ENCODE peak calls at places on chromosome 5, in four cellular contexts. One of them, this sample, is unnamed.

GRCh38 chr5:101103874-101104273 is 200.8 kb upstream of the ST8SIA4 start:
- DNase-seq in K562: no peak
- DNase-seq in HepG2: peak
- DNase-seq in HCT116: no peak
- DNase-seq in this sample: no peak

GRCh38 chr5:158223054-158223453 is 364.1 kb upstream of the CLINT1 start:
- DNase-seq in HepG2: no peak
- DNase-seq in HCT116: no peak
- DNase-seq in K562: no peak
- DNase-seq in this sample: no peak

GRCh38 chr5:119752921-119753886 is 123.8 kb downstream of the FAM170A start:
- DNase-seq in K562: no peak
- DNase-seq in HepG2: no peak
- DNase-seq in HCT116: no peak
- DNase-seq in this sample: no peak

GRCh38 chr5:125017796-125018195 is 271.4 kb upstream of the ZNF608 start:
- DNase-seq in HCT116: no peak
- DNase-seq in K562: no peak
- DNase-seq in HepG2: peak
- DNase-seq in this sample: no peak

GRCh38 chr5:136202800-136203199 is 9.8 kb upstream of the SMIM32 start:
- DNase-seq in HCT116: no peak
- DNase-seq in K562: no peak
- DNase-seq in HepG2: no peak
- DNase-seq in this sample: no peak

GRCh38 chr5:173954671-173955605 is 34.0 kb upstream of the C5orf47 start:
- DNase-seq in K562: no peak
- DNase-seq in HCT116: no peak
- DNase-seq in HepG2: no peak
- DNase-seq in this sample: peak

GRCh38 chr5:39622281-39622680 is 197.5 kb upstream of the DAB2 start:
- DNase-seq in HepG2: no peak
- DNase-seq in K562: no peak
- DNase-seq in HCT116: no peak
- DNase-seq in this sample: no peak

GRCh38 chr5:150211156-150212030 is 21.5 kb downstream of the SLC6A7 start:
- DNase-seq in HCT116: no peak
- DNase-seq in HepG2: no peak
- DNase-seq in K562: peak
- DNase-seq in this sample: no peak

GRCh38 chr5:16480821-16481538 is 15.4 kb upstream of the ZNF622 start:
- DNase-seq in HepG2: no peak
- DNase-seq in K562: no peak
- DNase-seq in HCT116: no peak
- DNase-seq in this sample: no peak

GRCh38 chr5:42951169-42951846 is 88.8 kb downstream of the ANXA2R start:
- DNase-seq in HCT116: no peak
- DNase-seq in HepG2: no peak
- DNase-seq in K562: no peak
- DNase-seq in this sample: no peak

GRCh38 chr5:16615737-16616535 is 861 bp downstream of the RETREG1 start:
- DNase-seq in K562: no peak
- DNase-seq in HepG2: no peak
- DNase-seq in HCT116: no peak
- DNase-seq in this sample: no peak

GRCh38 chr5:82164109-82164956 is 113.8 kb downstream of the RPS23 start:
- DNase-seq in K562: no peak
- DNase-seq in HCT116: no peak
- DNase-seq in HepG2: no peak
- DNase-seq in this sample: no peak

GRCh38 chr5:149792963-149793362 is 62.9 kb downstream of the PPARGC1B start:
- DNase-seq in HepG2: no peak
- DNase-seq in K562: no peak
- DNase-seq in HCT116: no peak
- DNase-seq in this sample: no peak

GRCh38 chr5:84685121-84685520 is 300.4 kb upstream of the EDIL3 start:
- DNase-seq in K562: no peak
- DNase-seq in HepG2: no peak
- DNase-seq in HCT116: no peak
- DNase-seq in this sample: no peak

GRCh38 chr5:43309122-43309521 is 4.1 kb downstream of the HMGCS1 start:
- DNase-seq in HCT116: no peak
- DNase-seq in K562: no peak
- DNase-seq in HepG2: no peak
- DNase-seq in this sample: no peak

GRCh38 chr5:174903333-174903732 is 179.0 kb downstream of the MSX2 start:
- DNase-seq in HCT116: peak
- DNase-seq in HepG2: no peak
- DNase-seq in K562: no peak
- DNase-seq in this sample: no peak

GRCh38 chr5:132427285-132428146 is 58.0 kb downstream of the SLC22A5 start:
- DNase-seq in HCT116: no peak
- DNase-seq in HepG2: no peak
- DNase-seq in K562: no peak
- DNase-seq in this sample: no peak

GRCh38 chr5:88555658-88556057 is 287.0 kb upstream of the TMEM161B start:
- DNase-seq in HepG2: no peak
- DNase-seq in HCT116: no peak
- DNase-seq in K562: peak
- DNase-seq in this sample: no peak

GRCh38 chr5:172383231-172383802 is 71.0 kb downstream of the SH3PXD2B start:
- DNase-seq in HCT116: no peak
- DNase-seq in K562: no peak
- DNase-seq in HepG2: peak
- DNase-seq in this sample: peak
- TF ChIP-seq TCF7L2 in HCT116: no peak
- TF ChIP-seq TCF7L2 in K562: no peak
- TF ChIP-seq TCF7L2 in HepG2: no peak
- TF ChIP-seq TCF7L2 in this sample: peak

GRCh38 chr5:179803651-179804598 is 2.7 kb downstream of the MGAT4B start:
- DNase-seq in HepG2: peak
- DNase-seq in K562: peak
- DNase-seq in HCT116: no peak
- DNase-seq in this sample: no peak
- TF ChIP-seq TCF7L2 in HepG2: no peak
- TF ChIP-seq TCF7L2 in K562: no peak
- TF ChIP-seq TCF7L2 in HCT116: no peak
- TF ChIP-seq TCF7L2 in this sample: no peak

GRCh38 chr5:15241216-15241821 is 258.7 kb upstream of the FBXL7 start:
- DNase-seq in HCT116: no peak
- DNase-seq in HepG2: no peak
- DNase-seq in K562: no peak
- DNase-seq in this sample: no peak

GRCh38 chr5:15249152-15249551 is 250.8 kb upstream of the FBXL7 start:
- DNase-seq in K562: no peak
- DNase-seq in HCT116: no peak
- DNase-seq in HepG2: no peak
- DNase-seq in this sample: peak

GRCh38 chr5:15248731-15249130 is 251.2 kb upstream of the FBXL7 start:
- DNase-seq in K562: no peak
- DNase-seq in HepG2: no peak
- DNase-seq in HCT116: no peak
- DNase-seq in this sample: no peak

GRCh38 chr5:15243301-15244020 is 256.5 kb upstream of the FBXL7 start:
- DNase-seq in HepG2: no peak
- DNase-seq in HCT116: no peak
- DNase-seq in K562: no peak
- DNase-seq in this sample: no peak

GRCh38 chr5:15245913-15246312 is 254.1 kb upstream of the FBXL7 start:
- DNase-seq in HCT116: no peak
- DNase-seq in HepG2: no peak
- DNase-seq in K562: no peak
- DNase-seq in this sample: no peak
- TF ChIP-seq TCF7L2 in HCT116: no peak
- TF ChIP-seq TCF7L2 in HepG2: no peak
- TF ChIP-seq TCF7L2 in K562: no peak
- TF ChIP-seq TCF7L2 in this sample: no peak

GRCh38 chr5:133538718-133539117 is 73.6 kb downstream of the FSTL4 start:
- DNase-seq in HCT116: no peak
- DNase-seq in HepG2: no peak
- DNase-seq in K562: no peak
- DNase-seq in this sample: no peak
- TF ChIP-seq TCF7L2 in HCT116: no peak
- TF ChIP-seq TCF7L2 in HepG2: no peak
- TF ChIP-seq TCF7L2 in K562: no peak
- TF ChIP-seq TCF7L2 in this sample: no peak

DNA sequence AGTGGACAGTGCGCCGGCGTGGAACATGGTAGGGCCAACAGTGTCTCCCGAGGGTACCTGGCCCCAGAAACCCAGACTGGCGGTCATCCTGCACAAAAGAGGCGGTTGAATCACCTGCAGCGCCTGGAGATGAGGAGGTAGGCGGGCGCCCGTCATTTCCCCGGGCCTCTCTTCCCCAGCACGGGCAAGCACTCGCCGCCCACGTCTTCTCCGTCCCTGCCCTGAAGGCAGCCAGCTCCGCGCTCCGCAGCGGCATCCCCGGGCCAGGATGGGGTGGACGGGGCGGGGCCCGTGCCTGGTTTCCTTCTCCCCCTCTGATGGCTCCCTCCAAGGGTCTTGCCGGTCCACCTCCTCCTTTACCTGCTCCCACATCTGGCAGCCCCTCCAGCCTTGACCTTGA is 27.1 kb upstream of the N4BP3 start:
- DNase-seq in K562: peak
- DNase-seq in HepG2: no peak
- DNase-seq in HCT116: no peak
- DNase-seq in this sample: no peak
- TF ChIP-seq TCF7L2 in K562: no peak
- TF ChIP-seq TCF7L2 in HepG2: no peak
- TF ChIP-seq TCF7L2 in HCT116: no peak
- TF ChIP-seq TCF7L2 in this sample: no peak

DNA sequence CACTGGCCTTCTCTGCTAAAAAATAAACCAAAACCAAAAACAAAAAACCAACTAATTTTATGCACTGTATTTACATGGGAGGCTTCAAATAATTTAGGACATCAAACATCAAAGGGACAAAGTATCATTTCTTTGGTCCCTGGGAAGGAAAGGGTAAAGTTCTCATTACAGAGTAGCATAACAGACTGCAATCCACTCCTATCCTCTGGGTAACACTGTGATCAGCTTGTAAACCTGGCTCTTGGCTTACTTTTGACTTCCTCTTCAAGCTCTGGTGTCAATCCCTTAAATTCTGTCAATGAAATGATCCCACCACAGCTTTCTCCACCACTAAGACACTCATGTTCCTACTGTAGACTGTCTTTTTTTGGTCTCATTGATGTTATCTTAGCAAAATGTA is 69.8 kb upstream of the VCAN start:
- DNase-seq in HCT116: no peak
- DNase-seq in K562: no peak
- DNase-seq in HepG2: no peak
- DNase-seq in this sample: no peak
- TF ChIP-seq TCF7L2 in HCT116: no peak
- TF ChIP-seq TCF7L2 in K562: no peak
- TF ChIP-seq TCF7L2 in HepG2: no peak
- TF ChIP-seq TCF7L2 in this sample: no peak

DNA sequence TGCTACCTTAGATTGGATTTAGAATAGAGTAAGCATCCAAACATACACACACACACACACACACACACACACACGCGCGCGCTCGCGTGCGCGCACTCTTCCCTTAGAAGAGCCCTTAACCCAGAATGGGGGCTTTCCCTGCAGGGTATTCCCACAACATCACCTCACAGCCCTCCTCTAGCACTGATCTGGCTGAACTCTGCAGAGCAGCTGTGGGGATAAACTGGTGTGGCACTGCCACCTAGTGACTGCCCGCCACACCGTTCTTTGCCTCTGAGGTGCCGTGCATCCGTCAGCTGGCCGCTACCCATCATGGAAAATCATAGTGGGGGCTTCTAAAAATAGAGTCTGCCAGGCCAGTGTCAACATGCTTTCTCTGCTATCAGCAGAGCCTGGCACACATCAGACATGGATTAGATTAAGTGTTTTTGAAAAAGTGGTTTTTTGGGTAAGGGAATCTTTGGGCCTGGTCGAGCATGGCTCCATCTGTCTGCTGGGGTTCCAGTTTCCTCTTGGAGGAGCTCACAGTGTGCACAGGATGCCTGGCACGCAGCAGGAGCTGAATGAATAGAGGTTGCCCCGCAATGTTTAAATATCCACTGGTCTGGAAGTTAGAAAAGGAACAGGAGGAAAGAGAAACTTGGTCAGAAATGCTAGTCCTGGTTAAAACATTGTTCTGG is 88.1 kb downstream of the KCNN2 start:
- DNase-seq in HCT116: peak
- DNase-seq in HepG2: peak
- DNase-seq in K562: peak
- DNase-seq in this sample: peak
- TF ChIP-seq TCF7L2 in HCT116: no peak
- TF ChIP-seq TCF7L2 in HepG2: no peak
- TF ChIP-seq TCF7L2 in K562: no peak
- TF ChIP-seq TCF7L2 in this sample: no peak

This sample was measured in Panc1.